ENCODE peak calls at places on chromosomes 12 and 14, in seven cellular contexts. One of them, this sample, is unnamed.
A peak's percentile ranks its signal among the peaks of the same experiment; 100 is the strongest.

GRCh38 chr14:71163842-71164500 is 256.7 kb downstream of the PCNX1 start:
- DNase-seq in cardiac fibroblast: no peak
- DNase-seq in stimulated activated CD8-positive, alpha-beta memory T cell treated with anti-CD3 and anti-CD28 coated beads, Interleukin-2, amount 100 ng/mL, for 1 hour: no peak
- DNase-seq in midbrain: no peak
- DNase-seq in GM12865: no peak
- DNase-seq in HEK293T: no peak
- DNase-seq in naive B cell: no peak
- DNase-seq in this sample: no peak

GRCh38 chr12:77049767-77050353 is 15.5 kb downstream of the E2F7 start:
- DNase-seq in stimulated activated CD8-positive, alpha-beta memory T cell treated with anti-CD3 and anti-CD28 coated beads, Interleukin-2, amount 100 ng/mL, for 1 hour: no peak
- DNase-seq in naive B cell: peak; percentile 33
- DNase-seq in midbrain: no peak
- DNase-seq in cardiac fibroblast: peak; percentile 78
- DNase-seq in HEK293T: peak; percentile 63
- DNase-seq in GM12865: peak; percentile 80
- DNase-seq in this sample: peak; percentile 15

GRCh38 chr12:94100254-94100653 is 48.1 kb upstream of the PLXNC1 start:
- DNase-seq in GM12865: no peak
- DNase-seq in HEK293T: no peak
- DNase-seq in midbrain: no peak
- DNase-seq in stimulated activated CD8-positive, alpha-beta memory T cell treated with anti-CD3 and anti-CD28 coated beads, Interleukin-2, amount 100 ng/mL, for 1 hour: no peak
- DNase-seq in naive B cell: no peak
- DNase-seq in cardiac fibroblast: no peak
- DNase-seq in this sample: no peak

GRCh38 chr14:74647834-74648361 is 35.9 kb upstream of the LTBP2 start:
- DNase-seq in stimulated activated CD8-positive, alpha-beta memory T cell treated with anti-CD3 and anti-CD28 coated beads, Interleukin-2, amount 100 ng/mL, for 1 hour: no peak
- DNase-seq in HEK293T: no peak
- DNase-seq in midbrain: peak; percentile 7
- DNase-seq in cardiac fibroblast: no peak
- DNase-seq in GM12865: no peak
- DNase-seq in naive B cell: no peak
- DNase-seq in this sample: no peak

GRCh38 chr12:94078138-94078723 is 70.1 kb upstream of the PLXNC1 start:
- DNase-seq in midbrain: no peak
- DNase-seq in GM12865: no peak
- DNase-seq in stimulated activated CD8-positive, alpha-beta memory T cell treated with anti-CD3 and anti-CD28 coated beads, Interleukin-2, amount 100 ng/mL, for 1 hour: no peak
- DNase-seq in HEK293T: no peak
- DNase-seq in cardiac fibroblast: no peak
- DNase-seq in naive B cell: no peak
- DNase-seq in this sample: no peak

GRCh38 chr12:873954-874353 is 75.5 kb downstream of the RAD52 start:
- DNase-seq in GM12865: no peak
- DNase-seq in cardiac fibroblast: no peak
- DNase-seq in naive B cell: no peak
- DNase-seq in stimulated activated CD8-positive, alpha-beta memory T cell treated with anti-CD3 and anti-CD28 coated beads, Interleukin-2, amount 100 ng/mL, for 1 hour: no peak
- DNase-seq in midbrain: no peak
- DNase-seq in HEK293T: no peak
- DNase-seq in this sample: no peak

GRCh38 chr14:89617471-89618291 is 200.6 kb upstream of the FOXN3 start:
- DNase-seq in cardiac fibroblast: peak; percentile 68
- DNase-seq in stimulated activated CD8-positive, alpha-beta memory T cell treated with anti-CD3 and anti-CD28 coated beads, Interleukin-2, amount 100 ng/mL, for 1 hour: no peak
- DNase-seq in HEK293T: peak; percentile 25
- DNase-seq in naive B cell: no peak
- DNase-seq in GM12865: peak; percentile 66
- DNase-seq in midbrain: peak; percentile 66
- DNase-seq in this sample: peak; percentile 43

GRCh38 chr12:88662093-88662492 is 81.8 kb upstream of the KITLG start:
- DNase-seq in midbrain: no peak
- DNase-seq in naive B cell: no peak
- DNase-seq in cardiac fibroblast: no peak
- DNase-seq in GM12865: no peak
- DNase-seq in stimulated activated CD8-positive, alpha-beta memory T cell treated with anti-CD3 and anti-CD28 coated beads, Interleukin-2, amount 100 ng/mL, for 1 hour: no peak
- DNase-seq in HEK293T: no peak
- DNase-seq in this sample: no peak

GRCh38 chr12:64560395-64561301 is 49.6 kb upstream of the RASSF3 start:
- DNase-seq in stimulated activated CD8-positive, alpha-beta memory T cell treated with anti-CD3 and anti-CD28 coated beads, Interleukin-2, amount 100 ng/mL, for 1 hour: no peak
- DNase-seq in cardiac fibroblast: peak; percentile 75
- DNase-seq in naive B cell: no peak
- DNase-seq in GM12865: no peak
- DNase-seq in midbrain: no peak
- DNase-seq in HEK293T: peak; percentile 27
- DNase-seq in this sample: no peak

GRCh38 chr14:103685276-103686211 is 29.7 kb downstream of the XRCC3 start:
- DNase-seq in GM12865: no peak
- DNase-seq in stimulated activated CD8-positive, alpha-beta memory T cell treated with anti-CD3 and anti-CD28 coated beads, Interleukin-2, amount 100 ng/mL, for 1 hour: no peak
- DNase-seq in midbrain: no peak
- DNase-seq in naive B cell: no peak
- DNase-seq in cardiac fibroblast: no peak
- DNase-seq in HEK293T: no peak
- DNase-seq in this sample: no peak

GRCh38 chr14:99601301-99601945 is 2.6 kb downstream of the CCDC85C start:
- DNase-seq in HEK293T: no peak
- DNase-seq in midbrain: peak; percentile 28
- DNase-seq in stimulated activated CD8-positive, alpha-beta memory T cell treated with anti-CD3 and anti-CD28 coated beads, Interleukin-2, amount 100 ng/mL, for 1 hour: no peak
- DNase-seq in GM12865: no peak
- DNase-seq in cardiac fibroblast: peak; percentile 42
- DNase-seq in naive B cell: no peak
- DNase-seq in this sample: no peak

GRCh38 chr12:94650143-94651056 is at the start of gene TMCC3:
- DNase-seq in naive B cell: peak; percentile 32
- DNase-seq in midbrain: peak; percentile 81
- DNase-seq in HEK293T: peak; percentile 68
- DNase-seq in cardiac fibroblast: peak; percentile 50
- DNase-seq in stimulated activated CD8-positive, alpha-beta memory T cell treated with anti-CD3 and anti-CD28 coated beads, Interleukin-2, amount 100 ng/mL, for 1 hour: no peak
- DNase-seq in GM12865: peak; percentile 38
- DNase-seq in this sample: peak; percentile 58

GRCh38 chr12:94609917-94610443 is 40.4 kb downstream of the TMCC3 start:
- DNase-seq in midbrain: no peak
- DNase-seq in GM12865: no peak
- DNase-seq in naive B cell: no peak
- DNase-seq in cardiac fibroblast: no peak
- DNase-seq in HEK293T: no peak
- DNase-seq in stimulated activated CD8-positive, alpha-beta memory T cell treated with anti-CD3 and anti-CD28 coated beads, Interleukin-2, amount 100 ng/mL, for 1 hour: no peak
- DNase-seq in this sample: no peak

GRCh38 chr12:74892057-74892633 is 317.5 kb downstream of the KCNC2 start:
- DNase-seq in cardiac fibroblast: no peak
- DNase-seq in naive B cell: no peak
- DNase-seq in midbrain: no peak
- DNase-seq in HEK293T: no peak
- DNase-seq in stimulated activated CD8-positive, alpha-beta memory T cell treated with anti-CD3 and anti-CD28 coated beads, Interleukin-2, amount 100 ng/mL, for 1 hour: no peak
- DNase-seq in GM12865: no peak
- DNase-seq in this sample: no peak

GRCh38 chr14:92556255-92556741 is 42.7 kb downstream of the RIN3 start:
- DNase-seq in cardiac fibroblast: no peak
- DNase-seq in naive B cell: no peak
- DNase-seq in stimulated activated CD8-positive, alpha-beta memory T cell treated with anti-CD3 and anti-CD28 coated beads, Interleukin-2, amount 100 ng/mL, for 1 hour: no peak
- DNase-seq in HEK293T: no peak
- DNase-seq in midbrain: no peak
- DNase-seq in GM12865: no peak
- DNase-seq in this sample: no peak

GRCh38 chr12:56722832-56723231 is 2.3 kb downstream of the NACA start:
- DNase-seq in midbrain: no peak
- DNase-seq in GM12865: no peak
- DNase-seq in naive B cell: no peak
- DNase-seq in stimulated activated CD8-positive, alpha-beta memory T cell treated with anti-CD3 and anti-CD28 coated beads, Interleukin-2, amount 100 ng/mL, for 1 hour: no peak
- DNase-seq in HEK293T: no peak
- DNase-seq in cardiac fibroblast: no peak
- DNase-seq in this sample: no peak

GRCh38 chr12:55842681-55843429 is at the start of gene MMP19:
- DNase-seq in GM12865: no peak
- DNase-seq in midbrain: no peak
- DNase-seq in cardiac fibroblast: peak; percentile 89
- DNase-seq in HEK293T: no peak
- DNase-seq in naive B cell: no peak
- DNase-seq in stimulated activated CD8-positive, alpha-beta memory T cell treated with anti-CD3 and anti-CD28 coated beads, Interleukin-2, amount 100 ng/mL, for 1 hour: no peak
- DNase-seq in this sample: no peak